ENCODE peak calls at places on chromosomes 11 and 22, in seven cellular contexts. D, V, C, Z, I, J and Q are unnamed samples.

GRCh38 chr11:8209208-8209807 is 40.5 kb upstream of the RIC3 start:
- DNase-seq in D (no peak), V (no peak), C (peak), Z (no peak), I (peak), J (peak), Q (no peak)

GRCh38 chr11:15485432-15485831 is 370.7 kb downstream of the INSC start:
- DNase-seq in D (no peak), V (no peak), C (no peak), Z (no peak), I (no peak), J (no peak), Q (no peak)

GRCh38 chr22:24420072-24420976 is 7.1 kb upstream of the ADORA2A start:
- DNase-seq in D (no peak), V (no peak), C (no peak), Z (no peak), I (no peak), J (no peak), Q (no peak)

GRCh38 chr11:30585067-30585891 is 874 bp downstream of the MPPED2 start:
- DNase-seq in D (no peak), V (peak), C (no peak), Z (peak), I (peak), J (peak), Q (no peak)

GRCh38 chr11:76781046-76781801 is 1.9 kb upstream of the TSKU start:
- DNase-seq in D (no peak), V (no peak), C (no peak), Z (no peak), I (no peak), J (no peak), Q (no peak)

GRCh38 chr22:35361001-35361551 is 19.8 kb upstream of the HMOX1 start:
- DNase-seq in D (no peak), V (no peak), C (no peak), Z (no peak), I (no peak), J (no peak), Q (no peak)

GRCh38 chr11:101441747-101442146 is 142.1 kb downstream of the TRPC6 start:
- DNase-seq in D (no peak), V (peak), C (no peak), Z (no peak), I (no peak), J (no peak), Q (no peak)

GRCh38 chr22:25711491-25711890 is 30.5 kb upstream of the MYO18B start:
- DNase-seq in D (no peak), V (no peak), C (no peak), Z (no peak), I (no peak), J (no peak), Q (no peak)

GRCh38 chr22:19788661-19789225 is 28.2 kb downstream of the TBX1 start:
- DNase-seq in D (no peak), V (no peak), C (no peak), Z (no peak), I (no peak), J (no peak), Q (no peak)

GRCh38 chr22:41968601-41969000 is 642 bp upstream of the SEPTIN3 start:
- DNase-seq in D (no peak), V (no peak), C (no peak), Z (no peak), I (no peak), J (no peak), Q (no peak)

GRCh38 chr22:26707581-26707980 is 50.2 kb downstream of the MIAT start:
- DNase-seq in D (no peak), V (no peak), C (no peak), Z (no peak), I (no peak), J (no peak), Q (no peak)

GRCh38 chr22:40541300-40541699 is 95.2 kb downstream of the MRTFA start:
- DNase-seq in D (no peak), V (no peak), C (no peak), Z (no peak), I (no peak), J (peak), Q (peak)

GRCh38 chr22:33023119-33023827 is 34.9 kb downstream of the SYN3 start:
- DNase-seq in D (no peak), V (no peak), C (no peak), Z (no peak), I (no peak), J (peak), Q (no peak)

GRCh38 chr22:45897736-45898135 is 79.2 kb downstream of the WNT7B start:
- DNase-seq in D (no peak), V (no peak), C (no peak), Z (no peak), I (no peak), J (no peak), Q (no peak)

GRCh38 chr11:43508511-43508918 is 149.8 kb downstream of the TTC17 start:
- DNase-seq in D (peak), V (no peak), C (no peak), Z (no peak), I (no peak), J (no peak), Q (no peak)

GRCh38 chr11:68213135-68213515 is at the start of gene KMT5B:
- DNase-seq in D (no peak), V (no peak), C (no peak), Z (peak), I (peak), J (no peak), Q (no peak)

GRCh38 chr11:106466441-106467190 is 389.2 kb downstream of the AASDHPPT start:
- DNase-seq in D (no peak), V (no peak), C (no peak), Z (no peak), I (no peak), J (no peak), Q (no peak)

GRCh38 chr11:67276821-67277230 is 10.6 kb downstream of the GRK2 start:
- DNase-seq in D (no peak), V (no peak), C (no peak), Z (no peak), I (peak), J (peak), Q (no peak)

GRCh38 chr11:79437274-79437980 is 3.4 kb downstream of the TENM4 start:
- DNase-seq in D (no peak), V (no peak), C (no peak), Z (peak), I (peak), J (no peak), Q (no peak)

GRCh38 chr11:31236052-31236652 is 133.4 kb downstream of the DCDC1 start:
- DNase-seq in D (no peak), V (no peak), C (no peak), Z (no peak), I (no peak), J (no peak), Q (no peak)

GRCh38 chr11:44364596-44364995 is 54.7 kb upstream of the ALX4 start:
- DNase-seq in D (no peak), V (no peak), C (no peak), Z (no peak), I (no peak), J (no peak), Q (no peak)

GRCh38 chr22:31625661-31626426 is 36.2 kb downstream of the PISD start:
- DNase-seq in D (no peak), V (no peak), C (no peak), Z (peak), I (no peak), J (no peak), Q (no peak)

GRCh38 chr11:8440649-8441048 is 153.4 kb downstream of the STK33 start:
- DNase-seq in D (no peak), V (no peak), C (no peak), Z (no peak), I (no peak), J (no peak), Q (no peak)

GRCh38 chr11:118148877-118149276 is 3.7 kb downstream of the SCN4B start:
- DNase-seq in D (no peak), V (no peak), C (no peak), Z (no peak), I (no peak), J (no peak), Q (no peak)

GRCh38 chr11:44950036-44950624 is 553 bp downstream of the TP53I11 start:
- DNase-seq in D (no peak), V (no peak), C (peak), Z (no peak), I (peak), J (peak), Q (no peak)

GRCh38 chr22:22442928-22443709 is 65.4 kb downstream of the ZNF280B start:
- DNase-seq in D (no peak), V (no peak), C (no peak), Z (no peak), I (no peak), J (no peak), Q (no peak)

GRCh38 chr11:1842149-1843097 is 3.6 kb downstream of the TNNI2 start:
- DNase-seq in D (no peak), V (no peak), C (no peak), Z (no peak), I (no peak), J (no peak), Q (no peak)

GRCh38 chr11:80096736-80097135 is 655.9 kb upstream of the TENM4 start:
- DNase-seq in D (no peak), V (no peak), C (no peak), Z (no peak), I (no peak), J (no peak), Q (no peak)

GRCh38 chr11:107370390-107370789 is 87.2 kb downstream of the CWF19L2 start:
- DNase-seq in D (no peak), V (no peak), C (no peak), Z (no peak), I (no peak), J (no peak), Q (no peak)

GRCh38 chr11:130088909-130089668 is 19.4 kb downstream of the APLP2 start:
- DNase-seq in D (no peak), V (no peak), C (no peak), Z (no peak), I (no peak), J (no peak), Q (no peak)

GRCh38 chr11:88115828-88116410 is 59.3 kb downstream of the RAB38 start:
- DNase-seq in D (no peak), V (no peak), C (no peak), Z (no peak), I (no peak), J (no peak), Q (no peak)

GRCh38 chr11:63918576-63919171 is 1.7 kb upstream of the RCOR2 start:
- DNase-seq in D (peak), V (no peak), C (no peak), Z (no peak), I (no peak), J (no peak), Q (no peak)